ENCODE peak calls at places on chromosome 15, in seven cellular contexts. G is dorsolateral prefrontal cortex, U is heart left ventricle, E is tibial artery, H is upper lobe of right lung, Z is fibroblast of mammary gland, V is GM12865. R is an unnamed sample.
A peak's percentile ranks its signal among the peaks of the same experiment; 100 is the strongest.

GRCh38 chr15:49742381-49742780 is 121.5 kb downstream of the DTWD1 start:
- DNase-seq in G (no peak), U (no peak), E (no peak), H (no peak), Z (no peak), V (no peak), R (no peak)

GRCh38 chr15:43187544-43188155 is 2.4 kb downstream of the CCNDBP1 start:
- DNase-seq in G (no peak), U (no peak), E (no peak), H (no peak), Z (peak; percentile 70), V (peak; percentile 59), R (peak; percentile 39)

GRCh38 chr15:83695246-83695645 is 41.3 kb downstream of the ADAMTSL3 start:
- DNase-seq in G (no peak), U (no peak), E (peak; percentile 26), H (no peak), Z (peak; percentile 39), V (no peak), R (no peak)

GRCh38 chr15:93563218-93563617 is 474.2 kb upstream of the RGMA start:
- DNase-seq in G (no peak), U (no peak), E (no peak), H (no peak), Z (no peak), V (no peak), R (no peak)

GRCh38 chr15:28992996-28993719 is 107.4 kb downstream of the APBA2 start:
- DNase-seq in G (peak; percentile 69), U (no peak), E (no peak), H (peak; percentile 25), Z (no peak), V (no peak), R (no peak)

GRCh38 chr15:52050416-52050815 is 31.4 kb downstream of the MAPK6 start:
- DNase-seq in G (no peak), U (no peak), E (no peak), H (no peak), Z (peak; percentile 55), V (no peak), R (no peak)

GRCh38 chr15:87792250-87793030 is 464.1 kb downstream of the NTRK3 start:
- DNase-seq in G (no peak), U (no peak), E (no peak), H (no peak), Z (no peak), V (no peak), R (no peak)

GRCh38 chr15:62841891-62842559 is 200.5 kb upstream of the TPM1 start:
- DNase-seq in G (no peak), U (no peak), E (no peak), H (no peak), Z (no peak), V (no peak), R (no peak)

GRCh38 chr15:78641876-78642275 is 866 bp upstream of the CHRNB4 start:
- DNase-seq in G (no peak), U (no peak), E (no peak), H (no peak), Z (no peak), V (no peak), R (no peak)

GRCh38 chr15:31067890-31068603 is 33.5 kb downstream of the TRPM1 start:
- DNase-seq in G (no peak), U (no peak), E (no peak), H (no peak), Z (no peak), V (no peak), R (no peak)

GRCh38 chr15:50873935-50874353 is 34.5 kb upstream of the AP4E1 start:
- DNase-seq in G (no peak), U (no peak), E (no peak), H (no peak), Z (no peak), V (peak; percentile 54), R (no peak)

GRCh38 chr15:73982251-73982962 is 9.7 kb downstream of the STOML1 start:
- DNase-seq in G (peak; percentile 52), U (peak; percentile 92), E (peak; percentile 86), H (peak; percentile 91), Z (peak; percentile 93), V (peak; percentile 48), R (no peak)

GRCh38 chr15:73983211-73983727 is 8.8 kb downstream of the STOML1 start:
- DNase-seq in G (no peak), U (peak; percentile 78), E (no peak), H (peak; percentile 77), Z (peak; percentile 78), V (no peak), R (no peak)

GRCh38 chr15:73979636-73980035 is 12.5 kb downstream of the STOML1 start:
- DNase-seq in G (no peak), U (no peak), E (no peak), H (no peak), Z (no peak), V (no peak), R (no peak)

GRCh38 chr15:73983773-73984172 is 8.3 kb downstream of the STOML1 start:
- DNase-seq in G (no peak), U (no peak), E (no peak), H (peak; percentile 54), Z (no peak), V (no peak), R (no peak)

DNA sequence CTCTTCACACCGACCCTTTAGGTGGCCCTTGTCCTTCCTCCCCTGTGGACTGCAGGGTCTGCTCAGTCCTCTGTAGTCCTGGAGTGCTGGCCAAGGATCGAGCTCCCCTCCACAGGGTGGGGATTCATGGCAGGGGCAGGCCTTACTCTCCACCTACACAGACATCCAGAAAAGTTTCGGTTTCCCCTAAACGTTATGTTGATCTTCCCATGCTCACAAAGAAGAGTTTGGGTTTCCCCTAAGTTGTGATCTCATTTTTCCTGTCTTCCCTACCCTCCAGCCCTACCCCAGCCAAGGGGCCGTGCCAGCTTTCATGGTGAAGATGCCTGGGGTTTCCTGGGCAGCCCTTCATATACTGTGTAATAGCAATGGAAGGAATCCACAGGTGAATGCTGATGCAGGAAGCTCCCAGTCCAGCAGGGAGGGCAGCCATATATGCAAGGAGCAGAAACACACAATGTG is 10.3 kb downstream of the STOML1 start:
- DNase-seq in G (no peak), U (no peak), E (no peak), H (no peak), Z (peak; percentile 47), V (no peak), R (no peak)
- H3K4me3 ChIP-seq in G (no peak overlapping the region), U (peak overlapping the region; percentile 33), E (no peak overlapping the region), H (no peak overlapping the region), Z (no peak overlapping the region), V (no peak overlapping the region), R (no peak overlapping the region)

GRCh38 chr15:71889947-71890346 is 79.6 kb downstream of the NR2E3 start:
- DNase-seq in G (no peak), U (no peak), E (no peak), H (no peak), Z (no peak), V (no peak), R (no peak)
- H3K4me3 ChIP-seq in G (no peak overlapping the region), U (no peak overlapping the region), E (no peak overlapping the region), H (no peak overlapping the region), Z (no peak overlapping the region), V (no peak overlapping the region), R (no peak overlapping the region)

DNA sequence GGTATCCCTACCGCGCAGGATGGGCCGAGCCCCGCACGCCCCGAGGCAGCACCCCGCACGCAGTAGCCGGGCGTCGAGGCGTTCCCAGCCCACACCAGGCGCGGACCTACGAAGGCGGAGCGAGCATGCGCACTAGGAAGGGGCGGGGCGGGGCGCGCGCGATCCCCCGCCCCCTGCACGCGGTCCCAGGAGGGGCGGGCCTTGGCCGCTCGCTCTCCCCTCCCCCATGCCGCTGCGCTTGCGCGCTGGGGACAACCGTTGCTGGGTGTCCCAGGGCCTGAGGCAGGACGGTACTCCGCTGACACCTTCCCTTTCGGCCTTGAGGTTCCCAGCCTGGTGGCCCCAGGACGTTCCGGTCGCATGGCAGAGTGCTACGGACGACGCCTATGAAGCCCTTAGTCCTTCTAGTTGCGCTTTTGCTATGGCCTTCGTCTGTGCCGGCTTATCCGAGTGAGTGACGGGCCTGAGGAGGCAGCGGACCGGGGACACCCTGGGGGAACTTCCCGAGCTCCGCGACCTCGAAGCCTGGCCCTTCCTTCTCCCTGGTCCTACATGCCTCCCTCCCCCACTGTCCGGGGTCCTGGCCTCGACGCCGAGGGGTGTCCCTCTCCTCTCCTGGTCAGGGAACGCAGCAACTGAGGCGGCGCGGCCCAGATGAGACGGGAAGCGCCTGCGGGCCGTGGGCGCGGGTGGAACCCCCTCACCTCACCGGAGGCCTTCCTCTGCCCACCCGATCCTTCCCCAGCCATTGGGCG is at the start of gene SPESP1:
- DNase-seq in G (peak; percentile 13), U (peak; percentile 89), E (peak; percentile 22), H (peak; percentile 77), Z (peak; percentile 56), V (no peak), R (peak; percentile 28)
- H3K4me3 ChIP-seq in G (peak within 1 kb of the TSS; percentile 54), U (peak within 1 kb of the TSS; percentile 40), E (peak within 1 kb of the TSS; percentile 43), H (peak within 1 kb of the TSS; percentile 45), Z (peak within 1 kb of the TSS; percentile 46), V (no peak within 1 kb of the TSS), R (peak within 1 kb of the TSS; percentile 30)

GRCh38 chr15:39456113-39456512 is 124.8 kb upstream of the THBS1 start:
- DNase-seq in G (no peak), U (no peak), E (no peak), H (no peak), Z (no peak), V (no peak), R (no peak)
- H3K4me3 ChIP-seq in G (no peak overlapping the region), U (no peak overlapping the region), E (no peak overlapping the region), H (no peak overlapping the region), Z (no peak overlapping the region), V (no peak overlapping the region), R (no peak overlapping the region)

GRCh38 chr15:99073008-99073714 is 31.7 kb upstream of the SYNM start:
- DNase-seq in G (no peak), U (no peak), E (no peak), H (peak; percentile 12), Z (no peak), V (peak; percentile 74), R (no peak)

GRCh38 chr15:99074446-99074845 is 30.4 kb upstream of the SYNM start:
- DNase-seq in G (no peak), U (no peak), E (no peak), H (peak; percentile 2), Z (no peak), V (no peak), R (no peak)

GRCh38 chr15:99076109-99076508 is 28.8 kb upstream of the SYNM start:
- DNase-seq in G (no peak), U (no peak), E (no peak), H (no peak), Z (no peak), V (no peak), R (no peak)

GRCh38 chr15:99071091-99071680 is 33.7 kb upstream of the SYNM start:
- DNase-seq in G (no peak), U (no peak), E (no peak), H (peak; percentile 25), Z (no peak), V (no peak), R (no peak)

DNA sequence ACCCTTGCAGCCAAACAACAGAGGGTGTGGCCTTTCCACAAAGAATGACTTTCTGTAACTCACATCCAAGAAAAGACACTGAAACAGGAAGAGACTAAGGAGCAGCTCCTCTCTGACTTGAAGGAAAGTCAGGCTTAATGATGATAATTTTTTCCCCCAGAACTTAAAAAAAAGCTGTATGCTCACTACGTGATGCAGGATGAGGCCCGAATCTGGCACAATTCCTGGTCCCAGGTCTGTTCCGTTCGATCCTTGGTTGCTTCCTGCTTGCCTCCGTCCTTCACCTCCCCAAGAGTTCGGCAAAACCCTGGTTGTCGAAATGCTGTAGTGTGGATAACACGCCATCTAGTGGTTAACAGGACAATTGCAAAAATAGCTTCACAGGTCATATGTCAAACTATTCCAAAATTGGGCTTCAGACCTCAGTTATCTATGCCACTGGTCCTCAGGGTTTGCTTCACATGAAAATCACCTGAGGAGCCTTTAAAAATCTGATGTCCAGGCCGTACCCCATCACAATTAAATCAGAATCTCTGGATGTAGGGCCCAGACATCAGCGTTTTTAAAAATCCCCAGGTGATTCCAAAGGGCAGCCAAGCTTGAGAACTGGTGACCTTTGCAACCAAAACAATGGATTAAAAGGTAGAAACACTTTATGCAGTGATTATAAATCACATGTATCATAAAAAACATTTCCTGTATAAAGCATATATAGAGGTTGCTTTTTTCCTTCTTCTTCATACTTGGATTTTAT is 28.1 kb upstream of the SYNM start:
- DNase-seq in G (peak; percentile 39), U (no peak), E (peak; percentile 52), H (peak; percentile 55), Z (peak; percentile 85), V (peak; percentile 88), R (peak; percentile 20)
- H3K4me3 ChIP-seq in G (peak overlapping the region; percentile 60), U (peak overlapping the region; percentile 46), E (peak overlapping the region; percentile 36), H (peak overlapping the region; percentile 36), Z (peak overlapping the region; percentile 29), V (peak overlapping the region; percentile 68), R (peak overlapping the region; percentile 25)

R was measured in naive thymus-derived CD4-positive, alpha-beta T cell.